ENCODE peak calls at places on chromosome 6, in seven cellular contexts. V, P, O, A, E, B and H are unnamed samples. For H3K27me3, the result is how much of the 10 kb centered on the place peaks cover.

GRCh38 chr6:159169557-159170332 is 545 bp downstream of the FNDC1 start:
- DNase-seq in A (no peak), V (no peak), E (no peak), P (no peak), B (no peak), O (no peak), H (no peak)

GRCh38 chr6:110180228-110181008 is at the start of gene CDC40:
- DNase-seq in A (peak), E (peak), O (peak), P (peak), B (peak), V (peak), H (peak)

GRCh38 chr6:144104898-144105487 is 9.6 kb upstream of the SF3B5 start:
- DNase-seq in B (no peak), P (peak), V (no peak), E (no peak), O (peak), A (no peak), H (no peak)

GRCh38 chr6:136640132-136640915 is 90.1 kb upstream of the MAP7 start:
- DNase-seq in O (no peak), A (peak), B (no peak), P (no peak), E (no peak), V (no peak), H (no peak)

GRCh38 chr6:10964684-10965083 is 77.8 kb downstream of the SYCP2L start:
- DNase-seq in P (no peak), B (no peak), V (no peak), E (no peak), O (no peak), A (no peak), H (no peak)

GRCh38 chr6:24614648-24615047 is 31.3 kb downstream of the KIAA0319 start:
- DNase-seq in A (no peak), O (no peak), E (no peak), P (no peak), V (no peak), B (no peak), H (no peak)

GRCh38 chr6:114024746-114025145 is 53.8 kb upstream of the HDAC2 start:
- DNase-seq in A (no peak), P (no peak), V (no peak), B (no peak), E (no peak), O (no peak), H (no peak)

GRCh38 chr6:43835872-43836419 is 65.9 kb downstream of the VEGFA start:
- DNase-seq in B (no peak), E (no peak), P (no peak), O (no peak), A (no peak), V (no peak), H (no peak)

GRCh38 chr6:133184798-133185380 is 56.3 kb upstream of the EYA4 start:
- DNase-seq in V (no peak), P (no peak), B (no peak), A (no peak), O (no peak), E (no peak), H (no peak)

GRCh38 chr6:28775405-28776129 is 148.2 kb downstream of the TRIM27 start:
- DNase-seq in B (no peak), A (no peak), O (no peak), P (no peak), V (no peak), E (no peak), H (no peak)

GRCh38 chr6:28776269-28777146 is 147.3 kb downstream of the TRIM27 start:
- DNase-seq in P (no peak), B (no peak), V (no peak), O (no peak), A (no peak), E (no peak), H (no peak)

GRCh38 chr6:28777147-28777461 is 146.7 kb downstream of the TRIM27 start:
- DNase-seq in A (no peak), V (no peak), E (no peak), B (no peak), O (no peak), P (no peak), H (no peak)

GRCh38 chr6:28774292-28775051 is 149.3 kb downstream of the TRIM27 start:
- DNase-seq in B (no peak), V (no peak), E (no peak), O (no peak), P (no peak), A (no peak), H (no peak)

GRCh38 chr6:28775052-28775376 is 148.8 kb downstream of the TRIM27 start:
- DNase-seq in V (no peak), E (no peak), O (no peak), A (no peak), B (no peak), P (no peak), H (no peak)
- H3K27me3 ChIP-seq in V (under half), E (under half), O (half or more), A (half or more), B (half or more), P (under half), H (half or more)

GRCh38 chr6:26537160-26537845 is 863 bp upstream of the HMGN4 start:
- DNase-seq in V (peak), P (peak), B (peak), A (peak), O (peak), E (peak), H (peak)
- TF ChIP-seq POLR2A in V (no peak), P (no peak), B (peak), A (no peak), O (peak), E (peak), H (no peak)

GRCh38 chr6:167400482-167401138 is 75.7 kb downstream of the TTLL2 start:
- DNase-seq in V (no peak), E (no peak), A (no peak), B (no peak), P (no peak), O (no peak), H (peak)
- H3K27me3 ChIP-seq in V (under half), E (under half), A (under half), B (under half), P (under half), O (under half), H (under half)

GRCh38 chr6:15621203-15622044 is 41.4 kb downstream of the DTNBP1 start:
- DNase-seq in B (no peak), V (no peak), P (no peak), O (peak), A (peak), E (no peak), H (peak)
- TF ChIP-seq POLR2A in B (no peak), V (no peak), P (no peak), O (no peak), A (no peak), E (no peak), H (no peak)

DNA sequence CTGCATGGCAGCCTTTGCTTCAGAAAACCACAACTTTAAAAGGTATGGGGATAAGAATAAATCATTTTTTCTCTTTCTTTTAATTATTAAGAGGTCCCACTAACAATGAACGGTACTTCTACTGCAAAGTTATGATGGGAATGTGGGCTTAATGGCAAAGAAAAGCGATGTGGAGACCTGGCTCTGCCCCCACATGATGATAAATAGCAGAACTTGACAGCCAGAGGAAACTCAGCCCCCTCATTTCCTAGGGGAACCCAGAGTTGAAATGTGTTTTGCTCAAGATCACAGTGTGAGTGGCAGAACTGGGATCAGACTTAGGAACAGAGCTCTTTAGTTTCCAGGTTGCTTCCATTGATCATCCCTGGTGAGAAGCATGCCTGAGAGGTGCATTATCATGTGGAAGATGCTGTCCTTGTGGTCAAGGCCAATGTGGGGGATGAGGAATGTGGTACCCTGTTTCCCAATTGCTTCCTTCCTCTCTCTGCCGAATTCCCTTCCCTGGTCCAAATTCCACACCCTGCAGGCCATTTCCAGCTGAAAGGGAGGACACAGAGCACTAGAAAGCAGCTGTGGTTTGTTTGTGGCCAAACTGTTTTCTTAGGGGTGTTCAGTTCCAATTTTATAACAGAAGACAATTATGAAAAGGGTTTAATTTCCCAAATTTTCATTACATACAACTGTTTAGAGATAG is 65.9 kb downstream of the BACH2 start:
- DNase-seq in P (no peak), B (no peak), V (no peak), O (no peak), A (no peak), E (no peak), H (no peak)
- H3K27me3 ChIP-seq in P (under half), B (under half), V (under half), O (under half), A (under half), E (under half), H (under half)

GRCh38 chr6:26029857-26030653 is 57.2 kb upstream of the HFE start:
- DNase-seq in A (no peak), B (no peak), O (no peak), V (no peak), E (no peak), P (no peak), H (no peak)
- TF ChIP-seq POLR2A in A (no peak), B (no peak), O (no peak), V (no peak), E (no peak), P (no peak), H (no peak)